ENCODE peak calls at places on chromosomes 16 and 17, in four cellular contexts. One of them, this sample, is unnamed.

GRCh38 chr17:67260051-67260987 is 15.3 kb upstream of the HELZ start:
- DNase-seq in right lobe of liver: peak; percentile 72
- DNase-seq in HFFc6: peak; percentile 61
- DNase-seq in activated T-helper 1 cell treated with Interleukin-2 at 50 U/mL for 16 hours: no peak
- DNase-seq in this sample: no peak

GRCh38 chr17:37519241-37519985 is 29.7 kb downstream of the DUSP14 start:
- DNase-seq in right lobe of liver: no peak
- DNase-seq in HFFc6: peak; percentile 33
- DNase-seq in activated T-helper 1 cell treated with Interleukin-2 at 50 U/mL for 16 hours: no peak
- DNase-seq in this sample: no peak

GRCh38 chr16:763386-763785 is 2.9 kb downstream of the MSLN start:
- DNase-seq in right lobe of liver: no peak
- DNase-seq in HFFc6: no peak
- DNase-seq in activated T-helper 1 cell treated with Interleukin-2 at 50 U/mL for 16 hours: no peak
- DNase-seq in this sample: no peak

GRCh38 chr17:37693328-37693727 is 50.1 kb upstream of the DDX52 start:
- DNase-seq in HFFc6: no peak
- DNase-seq in activated T-helper 1 cell treated with Interleukin-2 at 50 U/mL for 16 hours: no peak
- DNase-seq in right lobe of liver: no peak
- DNase-seq in this sample: no peak

GRCh38 chr16:56306690-56307533 is 115.6 kb downstream of the GNAO1 start:
- DNase-seq in right lobe of liver: peak; percentile 27
- DNase-seq in activated T-helper 1 cell treated with Interleukin-2 at 50 U/mL for 16 hours: no peak
- DNase-seq in HFFc6: no peak
- DNase-seq in this sample: no peak

GRCh38 chr16:49748322-49748721 is 107.6 kb downstream of the ZNF423 start:
- DNase-seq in HFFc6: no peak
- DNase-seq in right lobe of liver: no peak
- DNase-seq in activated T-helper 1 cell treated with Interleukin-2 at 50 U/mL for 16 hours: no peak
- DNase-seq in this sample: no peak

GRCh38 chr16:86019446-86020047 is 120.6 kb downstream of the IRF8 start:
- DNase-seq in activated T-helper 1 cell treated with Interleukin-2 at 50 U/mL for 16 hours: no peak
- DNase-seq in right lobe of liver: peak; percentile 33
- DNase-seq in HFFc6: no peak
- DNase-seq in this sample: no peak

GRCh38 chr16:67000384-67001158 is 12.2 kb downstream of the CES4A start:
- DNase-seq in HFFc6: no peak
- DNase-seq in activated T-helper 1 cell treated with Interleukin-2 at 50 U/mL for 16 hours: peak; percentile 38
- DNase-seq in right lobe of liver: peak; percentile 68
- DNase-seq in this sample: peak; percentile 84

GRCh38 chr16:86680137-86680536 is 101.8 kb downstream of the FOXL1 start:
- DNase-seq in HFFc6: peak; percentile 87
- DNase-seq in right lobe of liver: no peak
- DNase-seq in activated T-helper 1 cell treated with Interleukin-2 at 50 U/mL for 16 hours: no peak
- DNase-seq in this sample: no peak

GRCh38 chr16:4694664-4695451 is 1.5 kb downstream of the NUDT16L1 start:
- DNase-seq in activated T-helper 1 cell treated with Interleukin-2 at 50 U/mL for 16 hours: no peak
- DNase-seq in right lobe of liver: peak; percentile 57
- DNase-seq in HFFc6: peak; percentile 32
- DNase-seq in this sample: peak; percentile 36

GRCh38 chr17:79116575-79117368 is 42.1 kb downstream of the ENGASE start:
- DNase-seq in HFFc6: no peak
- DNase-seq in activated T-helper 1 cell treated with Interleukin-2 at 50 U/mL for 16 hours: no peak
- DNase-seq in right lobe of liver: no peak
- DNase-seq in this sample: no peak

GRCh38 chr17:61411114-61411943 is 11.7 kb downstream of the TBX2 start:
- DNase-seq in right lobe of liver: peak; percentile 70
- DNase-seq in HFFc6: peak; percentile 74
- DNase-seq in activated T-helper 1 cell treated with Interleukin-2 at 50 U/mL for 16 hours: no peak
- DNase-seq in this sample: peak; percentile 64

GRCh38 chr16:66462912-66463311 is 35.8 kb downstream of the BEAN1 start:
- DNase-seq in HFFc6: no peak
- DNase-seq in activated T-helper 1 cell treated with Interleukin-2 at 50 U/mL for 16 hours: no peak
- DNase-seq in right lobe of liver: no peak
- DNase-seq in this sample: no peak

GRCh38 chr17:17054636-17055035 is 12.4 kb downstream of the MPRIP start:
- DNase-seq in HFFc6: no peak
- DNase-seq in right lobe of liver: no peak
- DNase-seq in activated T-helper 1 cell treated with Interleukin-2 at 50 U/mL for 16 hours: no peak
- DNase-seq in this sample: no peak

This sample was measured in B cell.